ENCODE peak calls at places on chromosome 14, in nine cellular contexts. G is tibial nerve, J is K562, D is endothelial cell of umbilical vein, N is tibial artery, S is endodermal cell, O is mesenchymal stem cell, L is PC-3, X is adrenal gland. T is an unnamed sample. For H3K27me3, the result is how much of the 10 kb centered on the place peaks cover.

GRCh38 chr14:39015360-39015961 is 87.6 kb downstream of the SEC23A start:
- DNase-seq in J (peak), L (peak), S (no peak), N (no peak), X (no peak), O (peak), G (no peak), D (peak), T (no peak)

GRCh38 chr14:68741839-68742470 is 50.9 kb downstream of the ZFP36L1 start:
- DNase-seq in N (peak), D (no peak), O (no peak), J (no peak), L (no peak), G (no peak), X (peak), S (no peak), T (no peak)

GRCh38 chr14:78254911-78255431 is 84.8 kb downstream of the NRXN3 start:
- DNase-seq in N (no peak), O (no peak), S (no peak), D (no peak), L (peak), J (no peak), G (no peak), X (no peak), T (no peak)

GRCh38 chr14:71089974-71090373 is 182.7 kb downstream of the PCNX1 start:
- DNase-seq in N (no peak), S (no peak), D (no peak), G (no peak), J (no peak), O (no peak), X (no peak), L (no peak), T (no peak)

GRCh38 chr14:61420326-61420725 is 98.9 kb downstream of the PRKCH start:
- DNase-seq in N (no peak), O (no peak), D (peak), J (no peak), S (peak), L (peak), X (no peak), G (no peak), T (no peak)

GRCh38 chr14:69683971-69684370 is 72.6 kb downstream of the SUSD6 start:
- DNase-seq in G (no peak), S (no peak), X (no peak), J (peak), L (no peak), O (no peak), D (no peak), N (no peak), T (no peak)

GRCh38 chr14:97177016-97177415 is 379.8 kb downstream of the VRK1 start:
- DNase-seq in D (no peak), J (peak), S (peak), G (no peak), O (no peak), N (no peak), L (peak), X (no peak), T (no peak)

GRCh38 chr14:105945891-105946290 is 419.5 kb downstream of the TMEM121 start:
- DNase-seq in G (no peak), J (no peak), N (no peak), D (no peak), L (peak), S (no peak), O (no peak), X (no peak), T (no peak)

GRCh38 chr14:68548194-68549056 is 244.4 kb downstream of the ZFP36L1 start:
- DNase-seq in X (peak), S (peak), O (peak), J (no peak), G (peak), N (peak), D (no peak), L (peak), T (peak)

GRCh38 chr14:105517096-105517495 is 9.3 kb upstream of the TMEM121 start:
- DNase-seq in S (no peak), D (no peak), X (no peak), G (no peak), J (no peak), O (no peak), N (no peak), L (no peak), T (no peak)

GRCh38 chr14:66109426-66109825 is 376.7 kb upstream of the CCDC196 start:
- DNase-seq in N (no peak), G (no peak), J (no peak), X (no peak), L (no peak), S (no peak), D (no peak), O (no peak), T (no peak)

GRCh38 chr14:74834682-74835392 is 41.1 kb downstream of the PROX2 start:
- DNase-seq in G (no peak), D (peak), N (no peak), S (no peak), L (no peak), X (no peak), J (no peak), O (peak), T (no peak)

GRCh38 chr14:105210266-105211025 is 29.3 kb upstream of the NUDT14 start:
- DNase-seq in X (no peak), L (no peak), G (no peak), O (no peak), J (no peak), N (no peak), D (no peak), S (no peak), T (no peak)

GRCh38 chr14:81594012-81594411 is 60.4 kb upstream of the SEL1L start:
- DNase-seq in J (no peak), O (no peak), X (no peak), S (peak), N (peak), L (no peak), D (no peak), G (peak), T (no peak)

GRCh38 chr14:99534863-99535262 is 53.7 kb downstream of the CCNK start:
- DNase-seq in D (no peak), G (no peak), N (no peak), L (no peak), X (no peak), O (no peak), S (no peak), J (no peak), T (no peak)

GRCh38 chr14:99288948-99289347 is 17.0 kb upstream of the BCL11B start:
- DNase-seq in O (no peak), G (no peak), L (no peak), N (no peak), D (no peak), X (no peak), S (no peak), J (no peak), T (no peak)

GRCh38 chr14:98548071-98548686 is 723.8 kb downstream of the BCL11B start:
- DNase-seq in X (no peak), O (no peak), S (no peak), G (no peak), L (no peak), N (no peak), D (no peak), J (no peak), T (no peak)

GRCh38 chr14:89260898-89261297 is 156.1 kb downstream of the FOXN3 start:
- DNase-seq in N (no peak), S (no peak), X (no peak), L (no peak), J (no peak), D (no peak), O (no peak), G (no peak), T (no peak)

GRCh38 chr14:39218171-39218769 is 15.4 kb upstream of the MIA2 start:
- DNase-seq in L (peak), D (peak), G (no peak), S (no peak), O (no peak), J (peak), N (no peak), X (peak), T (no peak)

GRCh38 chr14:92615451-92615850 is 101.9 kb downstream of the RIN3 start:
- DNase-seq in X (no peak), D (no peak), G (no peak), N (no peak), L (peak), J (no peak), S (peak), O (no peak), T (no peak)

GRCh38 chr14:34628681-34629135 is 1.2 kb downstream of the SNX6 start:
- DNase-seq in S (peak), L (no peak), G (no peak), D (peak), X (peak), N (no peak), O (peak), J (peak), T (no peak)

GRCh38 chr14:105420141-105420975 is 731 bp downstream of the MTA1 start:
- DNase-seq in N (no peak), G (no peak), S (no peak), O (no peak), L (no peak), J (no peak), X (no peak), D (no peak), T (no peak)

GRCh38 chr14:77376380-77376770 is 519 bp downstream of the TMED8 start:
- DNase-seq in X (peak), G (no peak), J (peak), D (peak), S (peak), N (peak), L (peak), O (peak), T (peak)

GRCh38 chr14:40682131-40682913 is 924.4 kb upstream of the LRFN5 start:
- DNase-seq in X (no peak), J (no peak), G (no peak), D (no peak), S (no peak), O (no peak), N (no peak), L (peak), T (no peak)

GRCh38 chr14:103905861-103906456 is 22.3 kb upstream of the TDRD9 start:
- DNase-seq in S (peak), O (no peak), J (no peak), N (no peak), D (peak), G (no peak), L (no peak), X (no peak), T (no peak)

GRCh38 chr14:38948576-38948975 is 154.5 kb downstream of the SEC23A start:
- DNase-seq in N (no peak), O (no peak), G (no peak), J (no peak), D (no peak), X (no peak), S (no peak), L (no peak), T (no peak)

GRCh38 chr14:59871166-59871495 is 555 bp upstream of the RTN1 start:
- DNase-seq in O (no peak), X (no peak), J (no peak), N (no peak), S (no peak), L (no peak), G (no peak), D (peak), T (no peak)

GRCh38 chr14:59869381-59870255 is 958 bp downstream of the RTN1 start:
- DNase-seq in X (no peak), S (peak), N (no peak), O (no peak), G (no peak), J (no peak), L (no peak), D (no peak), T (no peak)

GRCh38 chr14:59868021-59868420 is 2.6 kb downstream of the RTN1 start:
- DNase-seq in N (no peak), S (no peak), L (no peak), G (no peak), D (no peak), O (no peak), J (no peak), X (no peak), T (no peak)

DNA sequence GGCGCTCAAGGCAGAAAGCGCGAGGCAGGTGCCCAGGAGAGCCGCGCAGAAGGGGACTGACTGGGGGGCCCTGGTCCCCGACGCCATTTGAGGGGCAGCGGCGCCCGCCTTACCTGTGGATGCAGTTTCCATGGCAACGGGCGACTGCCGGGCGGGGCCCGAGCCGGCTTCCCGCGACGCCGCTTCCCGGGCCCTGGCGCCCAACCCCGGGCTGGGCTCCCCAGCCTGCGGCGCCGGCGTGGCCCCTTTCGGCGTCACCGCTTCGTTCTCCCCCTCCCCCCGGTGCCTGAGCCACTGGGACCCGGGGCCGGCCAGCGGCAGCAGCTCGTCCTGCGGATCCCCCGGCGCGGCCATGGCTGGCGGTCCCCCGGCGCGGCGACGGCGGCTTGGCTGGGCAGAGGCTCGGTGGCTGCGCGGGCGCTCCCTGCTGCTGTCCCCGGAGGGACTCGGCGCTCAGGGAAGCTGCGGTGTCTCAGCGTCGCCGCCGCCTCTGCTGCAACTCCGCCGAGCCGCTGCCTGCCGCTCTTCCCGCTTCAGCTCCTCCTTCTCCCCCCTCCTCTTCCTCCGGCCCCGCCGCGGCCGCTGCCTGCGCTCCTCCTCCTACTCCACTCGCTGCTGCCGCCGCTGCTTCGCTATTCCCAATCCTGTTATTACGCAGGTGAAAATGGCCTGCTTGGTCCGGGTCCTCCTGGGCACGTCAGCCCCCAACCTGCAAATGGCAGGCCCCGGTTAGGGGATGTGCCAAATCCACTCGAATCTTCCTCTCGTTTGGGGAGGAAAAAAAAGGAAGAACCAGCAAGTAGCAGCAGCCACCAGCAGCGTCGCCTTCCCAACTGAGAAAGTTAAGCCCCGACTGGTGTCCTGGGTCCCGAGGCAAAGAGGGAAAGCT is at the start of gene RTN1:
- DNase-seq in S (peak), O (peak), X (peak), D (peak), N (peak), G (peak), J (peak), L (peak), T (no peak)
- H3K27me3 ChIP-seq in S (half or more), O (half or more), X (under half), D (half or more), N (under half), G (under half), J (under half), L (half or more), T (under half)

DNA sequence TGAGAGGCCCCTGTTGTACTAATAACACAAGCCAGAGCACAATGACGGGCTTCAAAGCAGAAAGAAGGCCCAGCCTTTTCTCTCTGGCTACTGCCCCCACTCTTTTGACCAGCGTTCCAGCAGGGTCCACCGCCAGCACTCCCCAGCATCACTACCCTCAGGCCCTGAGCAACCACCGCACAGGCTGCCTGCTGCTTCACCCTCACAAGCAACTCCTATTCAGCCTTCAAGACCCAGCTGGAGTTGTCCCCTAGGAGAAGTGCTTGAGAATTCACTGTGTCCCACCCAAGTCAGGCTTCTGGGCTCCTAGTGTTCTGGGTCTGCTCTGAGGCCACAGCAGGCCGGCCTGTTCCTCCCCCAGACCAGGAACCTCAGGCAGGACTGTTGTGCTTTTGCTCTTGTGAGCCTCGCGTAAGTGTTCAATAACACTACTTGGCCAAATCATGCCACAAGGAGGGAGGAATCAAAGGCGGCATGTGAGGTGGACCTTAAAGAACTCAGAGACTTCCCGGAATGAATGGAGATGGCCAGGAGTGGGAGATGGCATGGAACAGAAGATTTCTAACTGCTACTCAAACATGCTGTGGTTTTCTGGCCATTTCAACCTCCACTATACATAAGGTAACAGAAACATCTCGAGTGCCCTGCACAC is 83.3 kb upstream of the GPR68 start:
- DNase-seq in O (no peak), X (no peak), D (no peak), L (no peak), G (no peak), N (no peak), J (no peak), S (no peak), T (no peak)
- H3K27ac ChIP-seq in O (no peak), X (no peak), D (no peak), L (no peak), G (no peak), N (no peak), J (no peak), S (peak), T (no peak)

GRCh38 chr14:54317396-54317795 is 79.4 kb upstream of the CDKN3 start:
- DNase-seq in J (no peak), L (no peak), S (no peak), O (no peak), G (no peak), X (no peak), N (no peak), D (no peak), T (no peak)
- H3K4me3 ChIP-seq in J (no peak), L (no peak), S (no peak), O (no peak), G (no peak), X (no peak), N (no peak), D (no peak), T (no peak)

DNA sequence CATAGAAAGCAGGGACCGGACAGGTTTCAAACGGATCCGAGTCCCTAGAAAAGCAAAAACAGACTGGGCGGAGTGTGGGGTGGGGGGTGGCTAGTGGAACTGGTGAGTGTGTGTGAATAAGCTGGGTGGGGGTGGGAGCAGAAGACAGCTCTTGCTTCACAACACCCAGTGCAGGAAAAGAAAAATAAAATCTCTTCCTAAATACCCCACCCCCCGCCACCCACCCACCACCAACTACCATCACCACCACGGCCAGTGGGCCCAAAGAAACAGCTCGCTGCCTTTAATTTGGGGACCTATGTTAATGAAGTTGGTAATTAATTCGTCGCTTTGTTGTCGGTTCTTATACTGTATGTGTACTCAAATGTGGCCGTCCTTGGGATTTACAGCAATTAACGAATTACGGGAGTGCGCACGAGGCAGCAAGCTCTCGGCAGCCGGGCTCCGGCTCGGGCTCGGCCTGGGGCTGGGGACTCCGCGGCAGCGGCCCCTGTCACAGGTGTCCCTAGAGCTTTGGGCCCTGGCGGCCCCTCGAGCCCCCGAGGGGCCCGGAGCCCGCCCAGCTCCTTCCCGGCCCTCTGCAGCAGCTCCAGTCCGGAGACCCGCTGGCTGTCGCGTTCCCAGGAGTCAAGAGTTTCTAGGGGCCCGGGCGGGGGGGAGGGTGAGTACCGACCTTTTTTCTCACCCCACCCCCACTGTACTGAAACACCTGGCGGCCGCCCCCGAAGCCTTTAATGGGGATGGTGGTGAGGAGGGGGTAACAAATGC is 1.5 kb upstream of the OTX2 start:
- DNase-seq in L (no peak), S (peak), N (no peak), D (no peak), G (no peak), O (no peak), J (no peak), X (no peak), T (no peak)
- H3K27me3 ChIP-seq in L (half or more), S (half or more), N (half or more), D (half or more), G (under half), O (half or more), J (under half), X (half or more), T (under half)

GRCh38 chr14:65070710-65071033 is 31.6 kb downstream of the MAX start:
- DNase-seq in X (no peak), O (no peak), J (no peak), N (no peak), D (no peak), L (peak), G (no peak), S (no peak), T (no peak)
- H3K27ac ChIP-seq in X (no peak), O (no peak), J (no peak), N (no peak), D (no peak), L (peak), G (no peak), S (no peak), T (no peak)

DNA sequence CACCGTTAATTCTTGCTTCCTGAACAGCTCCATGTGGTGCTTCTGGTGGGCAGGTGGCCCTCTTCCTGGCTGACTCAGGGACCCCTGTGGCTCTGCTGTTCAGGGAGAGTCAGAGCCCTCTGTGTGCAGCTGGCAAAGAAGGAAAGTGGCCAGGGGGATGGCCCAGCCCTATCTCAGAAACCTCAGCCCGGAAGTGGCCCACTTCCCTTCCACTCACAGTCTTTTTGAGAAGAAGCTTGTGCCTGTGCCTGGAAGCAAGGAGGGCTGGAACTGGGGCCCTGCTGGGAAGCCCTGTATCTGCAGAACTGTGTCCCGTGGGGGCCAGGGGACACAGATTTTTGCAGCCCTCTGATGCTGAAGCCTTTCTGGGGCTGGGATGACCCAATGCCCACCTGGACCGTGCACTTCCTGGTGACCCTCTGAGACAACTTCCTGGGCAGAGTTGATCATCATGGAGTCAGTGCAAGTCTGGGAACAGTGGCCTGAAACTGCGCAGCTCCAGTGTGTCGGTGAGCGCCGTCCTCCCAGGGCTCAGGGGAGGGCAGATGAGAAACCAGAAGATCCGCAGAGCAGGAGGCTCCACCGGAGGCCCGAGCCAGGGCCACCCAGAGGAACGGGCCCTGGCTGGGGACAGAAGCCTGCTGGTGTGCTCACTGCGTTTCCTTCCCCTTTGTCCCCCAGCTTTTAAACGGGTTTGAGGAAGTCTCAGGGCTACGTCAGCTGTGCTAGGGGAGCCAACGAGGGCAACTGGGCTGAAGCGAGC is 217.3 kb upstream of the RTL1 start:
- DNase-seq in G (no peak), J (no peak), S (peak), X (no peak), D (no peak), O (no peak), L (no peak), N (peak), T (peak)
- H3K4me3 ChIP-seq in G (peak), J (no peak), S (no peak), X (no peak), D (no peak), O (no peak), L (no peak), N (no peak), T (no peak)

T was measured in ovary.